ENCODE peak calls at places on chromosomes 1 and 21, in four cellular contexts. M is H1, D is HepG2, R is SK-N-SH. U is an unnamed sample. For H3K4me1, the result is how much of the 10 kb centered on the place peaks cover.

GRCh38 chr1:64572222-64572900 is 102.4 kb downstream of the CACHD1 start:
- DNase-seq in R (no peak), D (no peak), M (no peak), U (no peak)

GRCh38 chr1:7738044-7738443 is 33.1 kb upstream of the VAMP3 start:
- DNase-seq in R (no peak), M (no peak), D (no peak), U (no peak)

GRCh38 chr1:114779722-114780121 is 763 bp downstream of the SIKE1 start:
- DNase-seq in R (no peak), D (no peak), M (no peak), U (no peak)

GRCh38 chr1:182406006-182406405 is 5.5 kb upstream of the TEDDM1 start:
- DNase-seq in R (no peak), D (no peak), M (no peak), U (no peak)

GRCh38 chr1:11929849-11930248 is 3.6 kb upstream of the KIAA2013 start:
- DNase-seq in M (no peak), D (peak), R (peak), U (no peak)

GRCh38 chr1:201267481-201268229 is 15.7 kb upstream of the PKP1 start:
- DNase-seq in R (no peak), M (no peak), D (no peak), U (no peak)

GRCh38 chr21:27534211-27534610 is 567.3 kb upstream of the ADAMTS5 start:
- DNase-seq in D (no peak), M (no peak), R (no peak), U (no peak)

GRCh38 chr1:188065917-188066316 is 1237.2 kb downstream of the PLA2G4A start:
- DNase-seq in M (no peak), D (no peak), R (no peak), U (no peak)

GRCh38 chr1:230713915-230714764 is at the start of gene AGT:
- DNase-seq in M (no peak), R (no peak), D (peak), U (no peak)

GRCh38 chr21:35511298-35512162 is 462.4 kb upstream of the RUNX1 start:
- DNase-seq in R (no peak), D (no peak), M (no peak), U (no peak)

GRCh38 chr1:13469343-13469742 is 44.5 kb downstream of the LRRC38 start:
- DNase-seq in R (no peak), D (peak), M (no peak), U (no peak)

GRCh38 chr1:180237850-180238476 is 7.9 kb downstream of the LHX4 start:
- DNase-seq in D (no peak), R (no peak), M (no peak), U (no peak)

GRCh38 chr1:63322944-63323865 is 838 bp downstream of the FOXD3 start:
- DNase-seq in R (peak), D (no peak), M (no peak), U (no peak)

GRCh38 chr1:111705841-111706240 is 33.4 kb downstream of the INKA2 start:
- DNase-seq in M (no peak), D (no peak), R (no peak), U (no peak)

GRCh38 chr1:116330342-116330652 is 42.7 kb upstream of the ATP1A1 start:
- DNase-seq in D (no peak), R (no peak), M (no peak), U (no peak)

GRCh38 chr1:193654951-193655705 is 468.7 kb upstream of the B3GALT2 start:
- DNase-seq in D (no peak), M (no peak), R (no peak), U (no peak)

GRCh38 chr21:20997308-20997632 is 939 bp upstream of the NCAM2 start:
- DNase-seq in D (no peak), R (peak), M (no peak), U (no peak)

GRCh38 chr1:53578358-53578757 is 119.2 kb downstream of the DMRTB1 start:
- DNase-seq in D (no peak), M (no peak), R (no peak), U (no peak)

GRCh38 chr1:171852273-171852672 is 11.0 kb downstream of the DNM3 start:
- DNase-seq in M (no peak), D (no peak), R (no peak), U (no peak)

GRCh38 chr1:21325231-21325718 is 35.0 kb upstream of the ECE1 start:
- DNase-seq in R (no peak), M (no peak), D (no peak), U (no peak)

GRCh38 chr1:73674945-73675561 is 522.9 kb downstream of the LRRIQ3 start:
- DNase-seq in M (no peak), D (no peak), R (peak), U (no peak)

GRCh38 chr21:15444118-15444960 is 285.4 kb upstream of the USP25 start:
- DNase-seq in R (no peak), D (peak), M (no peak), U (no peak)
- H3K4me1 ChIP-seq in R (under half), D (half or more), M (under half), U (under half)

GRCh38 chr1:205396972-205397616 is 24.8 kb downstream of the LEMD1 start:
- DNase-seq in M (no peak), R (peak), D (peak), U (peak)
- TF ChIP-seq TCF12 in M (no peak), R (no peak), D (no peak), U (no peak)

DNA sequence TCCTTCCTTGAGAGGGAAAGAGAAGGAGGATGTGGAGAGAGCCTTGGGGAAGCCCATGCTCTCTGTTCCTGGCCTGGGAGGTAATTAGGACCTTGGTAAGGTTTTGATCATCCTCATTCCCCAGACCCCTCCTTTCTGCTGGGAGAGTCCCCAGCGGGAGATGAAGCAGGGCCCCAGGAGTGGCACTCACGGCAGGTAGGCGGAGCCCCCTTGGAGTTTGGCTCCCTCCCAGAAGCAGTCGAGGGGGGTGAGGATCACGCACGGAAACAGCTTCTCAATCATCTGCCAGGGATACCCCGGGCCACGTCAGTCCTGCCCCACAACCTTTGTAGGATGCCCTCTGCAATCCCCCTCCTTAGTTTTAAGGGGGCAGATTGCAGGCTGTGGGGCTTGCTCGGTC is 11.5 kb downstream of the PTCH2 start:
- DNase-seq in R (peak), M (no peak), D (no peak), U (no peak)
- H3K4me1 ChIP-seq in R (under half), M (under half), D (half or more), U (under half)

DNA sequence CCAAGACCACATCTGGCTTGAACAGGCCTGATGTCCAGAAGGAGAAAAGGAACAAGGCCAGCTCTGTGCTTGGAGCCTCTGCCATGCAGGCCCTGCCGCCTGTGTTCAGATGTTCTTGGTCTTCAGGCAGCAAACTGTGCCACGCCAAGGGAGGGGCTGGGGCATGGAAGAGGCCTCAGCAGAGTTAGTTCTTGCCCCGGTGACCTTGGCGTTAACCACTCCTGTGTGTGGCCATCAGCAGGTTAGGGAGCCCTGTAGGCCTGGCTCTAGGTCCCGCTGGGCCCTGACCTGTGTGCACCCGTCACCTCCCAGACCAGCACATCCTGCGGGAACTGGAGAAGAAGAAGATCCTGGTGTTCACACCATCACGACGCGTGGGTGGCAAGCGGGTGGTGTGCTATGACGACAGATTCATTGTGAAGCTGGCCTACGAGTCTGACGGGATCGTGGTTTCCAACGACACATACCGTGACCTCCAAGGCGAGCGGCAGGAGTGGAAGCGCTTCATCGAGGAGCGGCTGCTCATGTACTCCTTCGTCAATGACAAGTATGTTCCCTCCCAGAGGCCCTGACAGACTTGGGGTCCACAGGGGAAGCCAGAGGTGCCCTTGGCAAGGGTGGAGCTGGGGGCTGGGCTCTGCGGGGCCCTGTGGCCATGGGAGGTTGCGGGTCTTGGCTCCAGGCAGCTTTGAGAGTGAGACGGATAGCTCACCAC is 7.1 kb downstream of the ZC3H12A start:
- DNase-seq in M (no peak), D (no peak), R (no peak), U (no peak)
- TF ChIP-seq TCF12 in M (no peak), D (no peak), R (no peak), U (no peak)

GRCh38 chr1:24769656-24770651 is 24.7 kb downstream of the CLIC4 start:
- DNase-seq in M (no peak), D (no peak), R (no peak), U (no peak)
- H3K4me1 ChIP-seq in M (under half), D (half or more), R (under half), U (under half)

DNA sequence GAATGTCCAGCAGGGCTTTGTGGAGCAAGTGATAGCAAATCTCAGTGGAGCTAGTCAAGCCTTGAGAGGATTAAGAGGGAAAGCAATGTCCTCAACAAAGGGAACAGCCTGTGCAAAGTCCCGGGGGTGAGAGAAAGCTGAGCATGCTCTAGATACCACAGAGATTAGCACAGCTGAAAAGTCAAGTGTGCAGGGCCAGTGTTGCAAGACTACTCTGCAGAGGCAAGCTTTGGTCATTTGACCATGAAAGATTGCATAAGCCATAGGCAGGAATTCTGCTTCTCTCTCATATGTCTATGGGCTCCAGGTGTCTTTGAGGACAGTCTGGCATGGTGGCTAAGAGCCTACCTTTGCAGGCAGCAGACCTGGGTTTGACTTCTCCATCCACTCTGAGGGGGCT is 181.0 kb upstream of the JUN start:
- DNase-seq in R (no peak), D (peak), M (no peak), U (no peak)
- TF ChIP-seq TCF12 in R (no peak), D (no peak), M (no peak), U (no peak)

U was measured in GM12878.